ENCODE peak calls at places on chromosome 10, in eight cellular contexts. N is hepatocyte; L is left ventricle myocardium inferior; M is CD8-positive, alpha-beta T cell; Z is endodermal cell; I is esophagus squamous epithelium; E is Peyer's patch; Y is fibroblast of lung. P is an unnamed sample.
A peak's percentile ranks its signal among the peaks of the same experiment; 100 is the strongest.

GRCh38 chr10:8183241-8183704 is 128.8 kb downstream of the GATA3 start:
- DNase-seq in N (peak; percentile 9), L (no peak), M (peak; percentile 2), Z (no peak), I (no peak), E (no peak), Y (peak; percentile 87), P (no peak)

GRCh38 chr10:50857579-50857978 is 27.8 kb downstream of the A1CF start:
- DNase-seq in N (no peak), L (no peak), M (no peak), Z (peak; percentile 74), I (no peak), E (no peak), Y (no peak), P (no peak)

GRCh38 chr10:98062424-98062823 is 32.0 kb upstream of the CRTAC1 start:
- DNase-seq in N (no peak), L (no peak), M (no peak), Z (no peak), I (no peak), E (no peak), Y (no peak), P (no peak)

GRCh38 chr10:60336901-60337630 is 52.6 kb downstream of the ANK3 start:
- DNase-seq in N (no peak), L (no peak), M (no peak), Z (no peak), I (no peak), E (no peak), Y (peak; percentile 38), P (no peak)

GRCh38 chr10:78557433-78557925 is 511.3 kb upstream of the ZMIZ1 start:
- DNase-seq in N (no peak), L (no peak), M (no peak), Z (no peak), I (no peak), E (no peak), Y (no peak), P (no peak)

GRCh38 chr10:23696476-23696875 is 257.6 kb downstream of the OTUD1 start:
- DNase-seq in N (no peak), L (no peak), M (no peak), Z (no peak), I (no peak), E (no peak), Y (no peak), P (no peak)

GRCh38 chr10:25831138-25831537 is 102.9 kb upstream of the MYO3A start:
- DNase-seq in N (no peak), L (no peak), M (no peak), Z (no peak), I (no peak), E (no peak), Y (no peak), P (no peak)

GRCh38 chr10:68625316-68625921 is 65.3 kb downstream of the TET1 start:
- DNase-seq in N (no peak), L (no peak), M (no peak), Z (no peak), I (no peak), E (no peak), Y (no peak), P (no peak)

GRCh38 chr10:94225589-94225988 is 137.2 kb downstream of the NOC3L start:
- DNase-seq in N (no peak), L (no peak), M (no peak), Z (peak; percentile 69), I (no peak), E (no peak), Y (no peak), P (peak; percentile 9)

GRCh38 chr10:86219271-86219670 is 147.3 kb downstream of the GRID1 start:
- DNase-seq in N (no peak), L (no peak), M (no peak), Z (no peak), I (no peak), E (peak; percentile 29), Y (no peak), P (no peak)

GRCh38 chr10:69508738-69509340 is 57.6 kb downstream of the TSPAN15 start:
- DNase-seq in N (peak; percentile 2), L (no peak), M (no peak), Z (no peak), I (no peak), E (peak; percentile 50), Y (no peak), P (no peak)

GRCh38 chr10:113007343-113007771 is 57.3 kb downstream of the TCF7L2 start:
- DNase-seq in N (no peak), L (no peak), M (peak; percentile 6), Z (no peak), I (no peak), E (no peak), Y (no peak), P (no peak)

GRCh38 chr10:68212721-68213352 is 19.1 kb downstream of the ATOH7 start:
- DNase-seq in N (peak; percentile 33), L (no peak), M (no peak), Z (no peak), I (no peak), E (no peak), Y (peak; percentile 20), P (no peak)

GRCh38 chr10:122446668-122447410 is 7.6 kb upstream of the ARMS2 start:
- DNase-seq in N (peak; percentile 53), L (no peak), M (no peak), Z (peak; percentile 62), I (no peak), E (no peak), Y (peak; percentile 22), P (peak; percentile 47)

GRCh38 chr10:24740714-24741113 is 17.0 kb upstream of the ARHGAP21 start:
- DNase-seq in N (no peak), L (no peak), M (no peak), Z (no peak), I (no peak), E (no peak), Y (no peak), P (no peak)

GRCh38 chr10:133299738-133300137 is 8.9 kb downstream of the TUBGCP2 start:
- DNase-seq in N (no peak), L (no peak), M (no peak), Z (no peak), I (no peak), E (no peak), Y (no peak), P (no peak)
- H3K36me3 ChIP-seq in N (no peaks in the 10 kb centered on the region), L (peaks cover 83% of the 10 kb centered on the region), M (peaks cover 36% of the 10 kb centered on the region), Z (peaks cover 43% of the 10 kb centered on the region), I (peaks cover 37% of the 10 kb centered on the region), E (peaks cover 78% of the 10 kb centered on the region), Y (peaks cover 30% of the 10 kb centered on the region), P (peaks cover 6% of the 10 kb centered on the region)

GRCh38 chr10:12238821-12239220 is 42.8 kb downstream of the CDC123 start:
- DNase-seq in N (no peak), L (no peak), M (no peak), Z (no peak), I (no peak), E (no peak), Y (no peak), P (peak; percentile 46)

GRCh38 chr10:12241810-12242529 is 46.0 kb downstream of the CDC123 start:
- DNase-seq in N (no peak), L (peak; percentile 50), M (no peak), Z (no peak), I (no peak), E (no peak), Y (peak; percentile 35), P (no peak)

GRCh38 chr10:12235116-12235694 is 39.2 kb downstream of the CDC123 start:
- DNase-seq in N (no peak), L (no peak), M (no peak), Z (no peak), I (no peak), E (no peak), Y (peak; percentile 18), P (no peak)

GRCh38 chr10:12235796-12236195 is 39.8 kb downstream of the CDC123 start:
- DNase-seq in N (no peak), L (no peak), M (no peak), Z (no peak), I (no peak), E (no peak), Y (peak; percentile 25), P (no peak)

GRCh38 chr10:12237265-12238220 is 41.6 kb downstream of the CDC123 start:
- DNase-seq in N (no peak), L (no peak), M (no peak), Z (no peak), I (no peak), E (no peak), Y (peak; percentile 20), P (no peak)
- TF ChIP-seq CTCF in N (no peak), L (no peak), M (no peak), Z (no peak), I (no peak), E (no peak), Y (no peak), P (no peak)

GRCh38 chr10:101291254-101292193 is 62.3 kb upstream of the LBX1 start:
- DNase-seq in N (peak; percentile 85), L (peak; percentile 63), M (peak; percentile 36), Z (peak; percentile 95), I (no peak), E (peak; percentile 58), Y (no peak), P (peak; percentile 67)
- H3K36me3 ChIP-seq in N (no peaks in the 10 kb centered on the region), L (no peaks in the 10 kb centered on the region), M (no peaks in the 10 kb centered on the region), Z (no peaks in the 10 kb centered on the region), I (no peaks in the 10 kb centered on the region), E (no peaks in the 10 kb centered on the region), Y (no peaks in the 10 kb centered on the region), P (no peaks in the 10 kb centered on the region)

GRCh38 chr10:44044549-44044948 is 340.3 kb downstream of the CXCL12 start:
- DNase-seq in N (no peak), L (no peak), M (no peak), Z (no peak), I (no peak), E (no peak), Y (no peak), P (no peak)
- TF ChIP-seq CTCF in N (no peak), L (peak; percentile 24), M (no peak), Z (peak; percentile 46), I (no peak), E (no peak), Y (no peak), P (no peak)

DNA sequence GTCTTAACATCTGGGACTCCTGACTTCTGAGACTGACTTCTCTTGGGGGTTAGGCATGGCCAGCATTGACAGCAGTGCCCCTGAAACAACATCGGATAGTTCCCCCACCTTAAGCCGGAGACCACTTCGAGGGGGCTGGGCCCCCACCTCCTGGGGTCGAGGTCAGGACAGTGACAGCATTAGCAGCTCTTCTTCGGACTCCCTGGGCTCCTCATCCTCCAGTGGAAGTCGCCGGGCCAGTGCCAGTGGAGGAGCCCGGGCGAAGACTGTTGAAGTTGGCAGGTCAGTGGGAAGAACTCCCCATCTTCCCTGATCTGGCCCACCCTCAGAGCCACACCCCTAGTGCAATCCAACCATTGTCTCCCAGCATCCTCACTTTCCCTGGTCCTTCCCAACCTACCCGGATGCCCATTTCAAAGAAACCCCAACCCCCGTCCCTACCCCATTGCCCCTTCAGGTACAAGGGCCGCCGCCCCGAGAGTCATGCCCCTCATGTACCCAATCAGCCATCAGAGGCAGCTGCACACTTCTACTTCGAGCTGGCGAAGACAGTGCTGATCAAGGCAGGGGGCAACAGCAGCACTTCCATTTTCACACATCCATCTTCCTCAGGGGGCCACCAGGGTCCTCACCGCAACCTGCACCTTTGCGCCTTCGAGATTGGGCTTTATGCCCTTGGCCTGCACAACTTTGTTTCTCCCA is 12.1 kb downstream of the ZSWIM8 start:
- DNase-seq in N (no peak), L (no peak), M (no peak), Z (no peak), I (no peak), E (peak; percentile 43), Y (no peak), P (no peak)
- H3K36me3 ChIP-seq in N (no peaks in the 10 kb centered on the region), L (peaks cover 100% of the 10 kb centered on the region), M (peaks cover 65% of the 10 kb centered on the region), Z (peaks cover 84% of the 10 kb centered on the region), I (peaks cover 73% of the 10 kb centered on the region), E (peaks cover 98% of the 10 kb centered on the region), Y (peaks cover 41% of the 10 kb centered on the region), P (peaks cover 4% of the 10 kb centered on the region)

P was measured in Caco-2.